ENCODE peak calls at places on chromosomes 4 and X, in eight cellular contexts. One of them, this sample, is unnamed.
A peak's percentile ranks its signal among the peaks of the same experiment; 100 is the strongest.

GRCh38 chr4:119598521-119598920 is 30.1 kb downstream of the PDE5A start:
- DNase-seq in endothelial cell: no peak
- DNase-seq in foreskin fibroblast: no peak
- DNase-seq in lower leg skin: no peak
- DNase-seq in RWPE1: no peak
- DNase-seq in activated B cell treated with CpG ODN at 0.5 μM for 24 hours: no peak
- DNase-seq in fibroblast of the aortic adventitia: no peak
- DNase-seq in testis: no peak
- DNase-seq in this sample: no peak

GRCh38 chr4:43402393-43402792 is 509.9 kb downstream of the GRXCR1 start:
- DNase-seq in endothelial cell: no peak
- DNase-seq in foreskin fibroblast: no peak
- DNase-seq in lower leg skin: no peak
- DNase-seq in RWPE1: no peak
- DNase-seq in activated B cell treated with CpG ODN at 0.5 μM for 24 hours: no peak
- DNase-seq in fibroblast of the aortic adventitia: no peak
- DNase-seq in testis: no peak
- DNase-seq in this sample: no peak

GRCh38 chr4:95267081-95267480 is 281.7 kb downstream of the UNC5C start:
- DNase-seq in endothelial cell: no peak
- DNase-seq in foreskin fibroblast: peak; percentile 8
- DNase-seq in lower leg skin: no peak
- DNase-seq in RWPE1: peak; percentile 20
- DNase-seq in activated B cell treated with CpG ODN at 0.5 μM for 24 hours: no peak
- DNase-seq in fibroblast of the aortic adventitia: peak; percentile 39
- DNase-seq in testis: no peak
- DNase-seq in this sample: no peak

GRCh38 chrX:107706309-107706708 is 69.3 kb downstream of the TSC22D3 start:
- DNase-seq in endothelial cell: no peak
- DNase-seq in foreskin fibroblast: no peak
- DNase-seq in lower leg skin: peak; percentile 56
- DNase-seq in RWPE1: no peak
- DNase-seq in activated B cell treated with CpG ODN at 0.5 μM for 24 hours: no peak
- DNase-seq in fibroblast of the aortic adventitia: no peak
- DNase-seq in testis: no peak
- DNase-seq in this sample: no peak

GRCh38 chrX:53324085-53324484 is 42.7 kb upstream of the IQSEC2 start:
- DNase-seq in endothelial cell: no peak
- DNase-seq in foreskin fibroblast: no peak
- DNase-seq in lower leg skin: no peak
- DNase-seq in RWPE1: no peak
- DNase-seq in activated B cell treated with CpG ODN at 0.5 μM for 24 hours: no peak
- DNase-seq in fibroblast of the aortic adventitia: no peak
- DNase-seq in testis: no peak
- DNase-seq in this sample: no peak

GRCh38 chrX:127187095-127187494 is 367.6 kb downstream of the PRR32 start:
- DNase-seq in endothelial cell: no peak
- DNase-seq in foreskin fibroblast: no peak
- DNase-seq in lower leg skin: no peak
- DNase-seq in RWPE1: no peak
- DNase-seq in activated B cell treated with CpG ODN at 0.5 μM for 24 hours: no peak
- DNase-seq in fibroblast of the aortic adventitia: no peak
- DNase-seq in testis: no peak
- DNase-seq in this sample: no peak

GRCh38 chr4:147571021-147571770 is 46.0 kb upstream of the TMEM184C start:
- DNase-seq in endothelial cell: no peak
- DNase-seq in foreskin fibroblast: peak; percentile 59
- DNase-seq in lower leg skin: no peak
- DNase-seq in RWPE1: no peak
- DNase-seq in activated B cell treated with CpG ODN at 0.5 μM for 24 hours: no peak
- DNase-seq in fibroblast of the aortic adventitia: no peak
- DNase-seq in testis: no peak
- DNase-seq in this sample: no peak

GRCh38 chr4:23889814-23890269 is at the start of gene PPARGC1A:
- DNase-seq in endothelial cell: no peak
- DNase-seq in foreskin fibroblast: peak; percentile 67
- DNase-seq in lower leg skin: peak; percentile 87
- DNase-seq in RWPE1: no peak
- DNase-seq in activated B cell treated with CpG ODN at 0.5 μM for 24 hours: no peak
- DNase-seq in fibroblast of the aortic adventitia: no peak
- DNase-seq in testis: peak; percentile 85
- DNase-seq in this sample: no peak

GRCh38 chr4:528296-528695 is 29.3 kb downstream of the PIGG start:
- DNase-seq in endothelial cell: no peak
- DNase-seq in foreskin fibroblast: no peak
- DNase-seq in lower leg skin: no peak
- DNase-seq in RWPE1: no peak
- DNase-seq in activated B cell treated with CpG ODN at 0.5 μM for 24 hours: no peak
- DNase-seq in fibroblast of the aortic adventitia: no peak
- DNase-seq in testis: no peak
- DNase-seq in this sample: no peak

GRCh38 chrX:154136627-154137161 is 7.3 kb upstream of the OPN1LW start:
- DNase-seq in endothelial cell: peak; percentile 84
- DNase-seq in foreskin fibroblast: peak; percentile 76
- DNase-seq in lower leg skin: peak; percentile 94
- DNase-seq in RWPE1: peak; percentile 49
- DNase-seq in activated B cell treated with CpG ODN at 0.5 μM for 24 hours: peak; percentile 71
- DNase-seq in fibroblast of the aortic adventitia: peak; percentile 16
- DNase-seq in testis: peak; percentile 75
- DNase-seq in this sample: peak; percentile 70

GRCh38 chr4:38523524-38524448 is 140.2 kb upstream of the KLF3 start:
- DNase-seq in endothelial cell: no peak
- DNase-seq in foreskin fibroblast: no peak
- DNase-seq in lower leg skin: no peak
- DNase-seq in RWPE1: no peak
- DNase-seq in activated B cell treated with CpG ODN at 0.5 μM for 24 hours: no peak
- DNase-seq in fibroblast of the aortic adventitia: no peak
- DNase-seq in testis: no peak
- DNase-seq in this sample: peak; percentile 72

GRCh38 chr4:177419416-177419815 is 22.8 kb downstream of the AGA start:
- DNase-seq in endothelial cell: no peak
- DNase-seq in foreskin fibroblast: no peak
- DNase-seq in lower leg skin: no peak
- DNase-seq in RWPE1: no peak
- DNase-seq in activated B cell treated with CpG ODN at 0.5 μM for 24 hours: no peak
- DNase-seq in fibroblast of the aortic adventitia: no peak
- DNase-seq in testis: no peak
- DNase-seq in this sample: no peak

GRCh38 chrX:71653344-71653743 is 14.0 kb upstream of the LOC101059915 start:
- DNase-seq in endothelial cell: no peak
- DNase-seq in foreskin fibroblast: no peak
- DNase-seq in lower leg skin: no peak
- DNase-seq in RWPE1: no peak
- DNase-seq in activated B cell treated with CpG ODN at 0.5 μM for 24 hours: no peak
- DNase-seq in fibroblast of the aortic adventitia: no peak
- DNase-seq in testis: no peak
- DNase-seq in this sample: no peak

GRCh38 chrX:71652405-71652804 is 14.9 kb upstream of the LOC101059915 start:
- DNase-seq in endothelial cell: peak; percentile 54
- DNase-seq in foreskin fibroblast: peak; percentile 65
- DNase-seq in lower leg skin: no peak
- DNase-seq in RWPE1: peak; percentile 13
- DNase-seq in activated B cell treated with CpG ODN at 0.5 μM for 24 hours: no peak
- DNase-seq in fibroblast of the aortic adventitia: peak; percentile 66
- DNase-seq in testis: peak; percentile 59
- DNase-seq in this sample: peak; percentile 74

GRCh38 chrX:71650333-71650969 is 16.9 kb upstream of the LOC101059915 start:
- DNase-seq in endothelial cell: no peak
- DNase-seq in foreskin fibroblast: no peak
- DNase-seq in lower leg skin: no peak
- DNase-seq in RWPE1: no peak
- DNase-seq in activated B cell treated with CpG ODN at 0.5 μM for 24 hours: no peak
- DNase-seq in fibroblast of the aortic adventitia: no peak
- DNase-seq in testis: peak; percentile 45
- DNase-seq in this sample: peak; percentile 62
- TF ChIP-seq CTCF in endothelial cell: no peak
- TF ChIP-seq CTCF in foreskin fibroblast: no peak
- TF ChIP-seq CTCF in lower leg skin: no peak
- TF ChIP-seq CTCF in RWPE1: no peak
- TF ChIP-seq CTCF in activated B cell treated with CpG ODN at 0.5 μM for 24 hours: no peak
- TF ChIP-seq CTCF in fibroblast of the aortic adventitia: no peak
- TF ChIP-seq CTCF in testis: peak; percentile 15
- TF ChIP-seq CTCF in this sample: peak; percentile 53

GRCh38 chrX:38233891-38234807 is 13.5 kb upstream of the SRPX start:
- DNase-seq in endothelial cell: no peak
- DNase-seq in foreskin fibroblast: peak; percentile 88
- DNase-seq in lower leg skin: no peak
- DNase-seq in RWPE1: no peak
- DNase-seq in activated B cell treated with CpG ODN at 0.5 μM for 24 hours: no peak
- DNase-seq in fibroblast of the aortic adventitia: peak; percentile 96
- DNase-seq in testis: peak; percentile 31
- DNase-seq in this sample: no peak
- TF ChIP-seq CTCF in endothelial cell: no peak
- TF ChIP-seq CTCF in foreskin fibroblast: no peak
- TF ChIP-seq CTCF in lower leg skin: no peak
- TF ChIP-seq CTCF in RWPE1: no peak
- TF ChIP-seq CTCF in activated B cell treated with CpG ODN at 0.5 μM for 24 hours: no peak
- TF ChIP-seq CTCF in fibroblast of the aortic adventitia: no peak
- TF ChIP-seq CTCF in testis: no peak
- TF ChIP-seq CTCF in this sample: no peak

DNA sequence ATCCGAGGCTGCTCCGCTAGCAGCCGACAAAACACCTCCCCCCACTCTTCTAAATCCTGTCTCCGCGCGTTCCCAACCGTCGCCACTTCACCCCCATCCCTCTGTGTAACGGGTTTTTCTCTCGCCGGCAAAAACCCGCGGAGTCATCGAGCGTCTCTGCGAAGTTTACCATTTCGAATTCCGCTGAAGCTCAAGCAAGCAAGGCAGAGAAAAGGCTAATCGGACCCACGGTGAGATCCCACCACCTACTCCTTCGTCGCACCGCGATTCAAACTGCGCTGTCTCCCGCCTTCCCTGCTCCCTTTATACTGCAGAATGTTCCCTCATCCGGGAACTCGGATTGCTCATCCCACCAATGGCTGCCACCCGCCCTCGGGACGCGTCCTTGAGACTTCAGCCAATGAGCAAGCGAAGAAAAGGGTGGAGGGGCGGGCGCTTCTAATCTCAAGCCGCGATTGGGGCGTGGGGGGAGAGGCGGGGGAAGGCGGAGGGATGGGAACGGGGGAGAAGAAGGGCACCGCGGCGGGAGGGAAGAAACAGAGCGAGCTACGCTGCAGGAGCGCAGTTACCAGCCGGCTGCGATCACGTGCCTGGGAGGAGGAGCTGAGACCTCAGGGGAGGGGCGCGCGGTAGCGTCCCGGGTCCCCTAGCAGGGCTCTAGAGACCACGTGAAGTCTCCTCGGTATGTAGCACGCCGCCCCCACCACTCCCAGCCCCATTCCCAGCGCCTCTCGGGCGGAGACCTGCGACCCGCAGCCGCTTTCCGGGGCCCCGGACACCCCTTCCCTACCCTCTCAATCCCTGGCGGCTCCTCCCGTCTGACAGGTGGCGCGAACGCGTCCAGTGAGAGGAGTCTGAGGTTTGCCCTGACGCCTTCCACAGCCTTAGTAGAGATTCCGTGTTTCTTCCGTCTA is at the start of gene H2AZ1:
- DNase-seq in endothelial cell: peak; percentile 95
- DNase-seq in foreskin fibroblast: peak; percentile 99
- DNase-seq in lower leg skin: peak; percentile 100
- DNase-seq in RWPE1: peak; percentile 99
- DNase-seq in activated B cell treated with CpG ODN at 0.5 μM for 24 hours: peak; percentile 82
- DNase-seq in fibroblast of the aortic adventitia: peak; percentile 99
- DNase-seq in testis: peak; percentile 99
- DNase-seq in this sample: peak; percentile 99
- TF ChIP-seq CTCF in endothelial cell: no peak
- TF ChIP-seq CTCF in foreskin fibroblast: no peak
- TF ChIP-seq CTCF in lower leg skin: no peak
- TF ChIP-seq CTCF in RWPE1: no peak
- TF ChIP-seq CTCF in activated B cell treated with CpG ODN at 0.5 μM for 24 hours: no peak
- TF ChIP-seq CTCF in fibroblast of the aortic adventitia: no peak
- TF ChIP-seq CTCF in testis: no peak
- TF ChIP-seq CTCF in this sample: no peak

GRCh38 chr4:25658357-25658771 is 2.7 kb downstream of the SLC34A2 start:
- DNase-seq in endothelial cell: no peak
- DNase-seq in foreskin fibroblast: no peak
- DNase-seq in lower leg skin: no peak
- DNase-seq in RWPE1: no peak
- DNase-seq in activated B cell treated with CpG ODN at 0.5 μM for 24 hours: no peak
- DNase-seq in fibroblast of the aortic adventitia: no peak
- DNase-seq in testis: no peak
- DNase-seq in this sample: no peak

GRCh38 chr4:25658777-25659176 is 3.1 kb downstream of the SLC34A2 start:
- DNase-seq in endothelial cell: no peak
- DNase-seq in foreskin fibroblast: no peak
- DNase-seq in lower leg skin: no peak
- DNase-seq in RWPE1: no peak
- DNase-seq in activated B cell treated with CpG ODN at 0.5 μM for 24 hours: no peak
- DNase-seq in fibroblast of the aortic adventitia: no peak
- DNase-seq in testis: no peak
- DNase-seq in this sample: no peak

GRCh38 chr4:25654031-25654970 is 1.4 kb upstream of the SLC34A2 start:
- DNase-seq in endothelial cell: no peak
- DNase-seq in foreskin fibroblast: no peak
- DNase-seq in lower leg skin: no peak
- DNase-seq in RWPE1: no peak
- DNase-seq in activated B cell treated with CpG ODN at 0.5 μM for 24 hours: no peak
- DNase-seq in fibroblast of the aortic adventitia: peak; percentile 10
- DNase-seq in testis: no peak
- DNase-seq in this sample: no peak

GRCh38 chr4:25656031-25656430 is 380 bp downstream of the SLC34A2 start:
- DNase-seq in endothelial cell: no peak
- DNase-seq in foreskin fibroblast: no peak
- DNase-seq in lower leg skin: no peak
- DNase-seq in RWPE1: no peak
- DNase-seq in activated B cell treated with CpG ODN at 0.5 μM for 24 hours: no peak
- DNase-seq in fibroblast of the aortic adventitia: no peak
- DNase-seq in testis: no peak
- DNase-seq in this sample: no peak

DNA sequence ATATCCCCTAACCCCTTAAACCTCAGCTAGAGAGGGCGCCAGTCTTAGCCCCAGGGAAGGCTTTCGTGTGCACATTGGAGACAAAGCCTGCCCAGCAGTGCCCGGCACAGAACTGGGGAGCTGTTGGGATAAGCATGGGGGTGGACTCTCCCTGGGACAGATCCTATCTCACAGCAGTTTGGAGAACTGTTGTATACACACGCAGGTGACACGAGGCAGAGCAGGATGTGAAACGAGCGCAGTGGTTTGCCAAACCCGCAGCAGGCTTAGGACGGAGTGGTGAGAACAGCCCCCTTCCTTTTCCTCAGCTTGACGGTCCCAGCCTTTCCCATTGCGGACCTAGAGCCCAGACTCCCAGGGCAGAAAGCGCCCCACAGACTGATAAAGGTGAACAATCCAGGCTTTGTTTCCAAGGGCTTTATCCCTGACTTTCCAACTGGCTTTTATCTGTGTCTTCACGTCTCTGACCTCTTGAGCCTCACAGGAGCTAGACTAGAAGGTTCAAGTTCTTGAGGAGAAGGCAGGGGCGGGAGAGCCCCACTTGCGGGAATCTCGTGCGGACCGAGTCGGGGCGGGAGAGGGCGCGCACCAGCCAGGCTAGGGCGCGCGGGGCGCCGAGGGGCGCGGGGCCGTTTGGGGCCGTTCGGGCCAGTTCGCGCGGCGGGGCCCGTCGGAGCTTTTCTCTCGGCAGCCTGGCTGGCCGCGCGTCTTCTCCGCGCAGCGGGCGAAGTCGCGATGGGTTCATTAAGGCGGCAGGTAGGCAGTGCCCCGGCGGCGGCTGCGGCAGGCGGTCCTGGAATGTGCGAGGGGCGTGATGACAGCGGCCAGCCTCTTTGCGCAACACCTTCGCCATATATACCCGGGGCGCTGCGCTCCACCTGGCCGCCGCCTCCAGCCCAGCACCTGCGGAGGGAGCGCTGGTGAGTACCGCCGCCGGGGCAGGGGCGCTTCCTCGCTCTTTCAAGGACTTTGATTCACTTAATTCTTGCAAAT is at the start of gene SLC34A2:
- DNase-seq in endothelial cell: peak; percentile 25
- DNase-seq in foreskin fibroblast: no peak
- DNase-seq in lower leg skin: no peak
- DNase-seq in RWPE1: peak; percentile 53
- DNase-seq in activated B cell treated with CpG ODN at 0.5 μM for 24 hours: no peak
- DNase-seq in fibroblast of the aortic adventitia: no peak
- DNase-seq in testis: peak; percentile 18
- DNase-seq in this sample: no peak
- TF ChIP-seq CTCF in endothelial cell: no peak
- TF ChIP-seq CTCF in foreskin fibroblast: no peak
- TF ChIP-seq CTCF in lower leg skin: no peak
- TF ChIP-seq CTCF in RWPE1: no peak
- TF ChIP-seq CTCF in activated B cell treated with CpG ODN at 0.5 μM for 24 hours: no peak
- TF ChIP-seq CTCF in fibroblast of the aortic adventitia: no peak
- TF ChIP-seq CTCF in testis: no peak
- TF ChIP-seq CTCF in this sample: no peak